ENCODE peak calls at places on chromosomes 16 and 17, in seven cellular contexts. Q, R, N, Y, K, A and D are unnamed samples. For H3K4me1 and H3K36me3, the result is how much of the 10 kb centered on the place peaks cover.

GRCh38 chr17:44875761-44876160 is 23.5 kb downstream of the EFTUD2 start:
- DNase-seq in K (no peak), A (no peak), Y (no peak), Q (no peak), N (no peak), R (no peak), D (no peak)

GRCh38 chr17:8695241-8695640 is 49.4 kb downstream of the CCDC42 start:
- DNase-seq in K (no peak), Y (no peak), A (no peak), N (no peak), Q (no peak), R (no peak), D (no peak)

GRCh38 chr16:19128454-19129210 is 14.9 kb downstream of the ITPRIPL2 start:
- DNase-seq in A (no peak), Q (no peak), K (no peak), R (no peak), N (no peak), Y (no peak), D (no peak)

GRCh38 chr17:7263071-7263800 is 958 bp upstream of the CLDN7 start:
- DNase-seq in K (no peak), R (peak), A (no peak), Q (no peak), Y (no peak), N (no peak), D (peak)

GRCh38 chr17:78623541-78623940 is 46.3 kb upstream of the DNAH17 start:
- DNase-seq in Y (no peak), N (no peak), Q (no peak), K (no peak), R (no peak), A (no peak), D (no peak)

GRCh38 chr16:85365120-85365519 is 248.0 kb upstream of the GSE1 start:
- DNase-seq in Q (no peak), R (no peak), K (no peak), Y (no peak), N (no peak), A (no peak), D (no peak)

GRCh38 chr16:84884311-84885023 is 64.7 kb downstream of the CRISPLD2 start:
- DNase-seq in N (no peak), A (peak), K (peak), Q (no peak), R (no peak), Y (no peak), D (peak)

GRCh38 chr17:56613131-56613530 is 19.6 kb downstream of the NOG start:
- DNase-seq in Q (no peak), N (no peak), Y (no peak), A (no peak), R (no peak), K (no peak), D (no peak)

GRCh38 chr16:48558269-48558915 is 51.6 kb downstream of the N4BP1 start:
- DNase-seq in Q (no peak), A (peak), N (no peak), R (no peak), Y (no peak), K (no peak), D (no peak)

GRCh38 chr17:41177727-41178271 is at the start of gene KRTAP4-2:
- DNase-seq in R (no peak), Q (no peak), A (no peak), N (no peak), Y (no peak), K (no peak), D (no peak)

GRCh38 chr17:81905424-81905875 is 3.4 kb downstream of the NPB start:
- DNase-seq in Y (no peak), N (no peak), K (no peak), R (no peak), Q (no peak), A (no peak), D (no peak)

GRCh38 chr16:5062790-5063765 is 2.7 kb downstream of the C16orf89 start:
- DNase-seq in K (no peak), A (no peak), Y (no peak), R (no peak), N (peak), Q (no peak), D (no peak)

GRCh38 chr17:49365667-49366066 is 3.6 kb upstream of the ZNF652 start:
- DNase-seq in K (no peak), Y (peak), N (peak), R (peak), A (no peak), Q (no peak), D (no peak)

GRCh38 chr16:68400924-68401460 is 47.3 kb downstream of the SMPD3 start:
- DNase-seq in Y (no peak), Q (no peak), K (no peak), A (no peak), R (no peak), N (no peak), D (no peak)

GRCh38 chr16:16992986-16993783 is 477.6 kb downstream of the XYLT1 start:
- DNase-seq in Q (no peak), R (peak), A (no peak), K (no peak), Y (no peak), N (peak), D (no peak)

GRCh38 chr17:9444687-9445086 is 130.9 kb downstream of the STX8 start:
- DNase-seq in Q (no peak), R (no peak), Y (no peak), N (no peak), K (no peak), A (peak), D (no peak)

GRCh38 chr16:58266336-58266735 is 28.5 kb downstream of the PRSS54 start:
- DNase-seq in N (no peak), Y (no peak), R (no peak), A (no peak), K (no peak), Q (no peak), D (no peak)

GRCh38 chr17:17535957-17536356 is 39.8 kb upstream of the RASD1 start:
- DNase-seq in R (no peak), A (no peak), N (no peak), Y (peak), Q (peak), K (no peak), D (peak)

GRCh38 chr16:19114359-19115147 is 789 bp downstream of the ITPRIPL2 start:
- DNase-seq in Y (peak), Q (peak), A (peak), K (peak), R (peak), N (no peak), D (peak)

GRCh38 chr17:80316927-80317705 is 56.5 kb downstream of the RNF213 start:
- DNase-seq in Y (no peak), Q (no peak), K (no peak), R (peak), N (no peak), A (no peak), D (no peak)

GRCh38 chr16:80573700-80574120 is 32.9 kb downstream of the DYNLRB2 start:
- DNase-seq in R (no peak), K (no peak), Q (no peak), A (no peak), Y (no peak), N (no peak), D (no peak)

GRCh38 chr16:21274172-21274726 is 3.8 kb downstream of the CRYM start:
- DNase-seq in Q (no peak), K (no peak), R (no peak), A (no peak), N (no peak), Y (no peak), D (no peak)
- H3K27ac ChIP-seq in Q (no peak), K (no peak), R (no peak), A (no peak), N (no peak), Y (no peak), D (no peak)

GRCh38 chr16:23940111-23940510 is 104.3 kb downstream of the PRKCB start:
- DNase-seq in R (no peak), N (no peak), Q (no peak), K (no peak), Y (no peak), A (no peak), D (no peak)
- H3K4me1 ChIP-seq in R (under half), N (under half), Q (under half), K (under half), Y (under half), A (under half), D (under half)

GRCh38 chr17:4479340-4479981 is 19.2 kb upstream of the SPNS2 start:
- DNase-seq in R (peak), A (no peak), N (no peak), Q (no peak), Y (no peak), K (no peak), D (no peak)

GRCh38 chr17:4480929-4481898 is 17.5 kb upstream of the SPNS2 start:
- DNase-seq in Y (no peak), K (no peak), A (no peak), R (peak), N (peak), Q (no peak), D (no peak)

GRCh38 chr17:4479982-4480751 is 18.5 kb upstream of the SPNS2 start:
- DNase-seq in A (no peak), Y (no peak), R (no peak), Q (no peak), N (no peak), K (no peak), D (no peak)

GRCh38 chr17:4483012-4483840 is 15.5 kb upstream of the SPNS2 start:
- DNase-seq in R (peak), N (no peak), A (no peak), K (no peak), Q (no peak), Y (no peak), D (no peak)

GRCh38 chr17:4482338-4483011 is 16.2 kb upstream of the SPNS2 start:
- DNase-seq in Y (no peak), R (no peak), Q (no peak), A (no peak), N (no peak), K (no peak), D (no peak)
- H3K36me3 ChIP-seq in Y (under half), R (under half), Q (under half), A (under half), N (under half), K (under half), D (under half)

DNA sequence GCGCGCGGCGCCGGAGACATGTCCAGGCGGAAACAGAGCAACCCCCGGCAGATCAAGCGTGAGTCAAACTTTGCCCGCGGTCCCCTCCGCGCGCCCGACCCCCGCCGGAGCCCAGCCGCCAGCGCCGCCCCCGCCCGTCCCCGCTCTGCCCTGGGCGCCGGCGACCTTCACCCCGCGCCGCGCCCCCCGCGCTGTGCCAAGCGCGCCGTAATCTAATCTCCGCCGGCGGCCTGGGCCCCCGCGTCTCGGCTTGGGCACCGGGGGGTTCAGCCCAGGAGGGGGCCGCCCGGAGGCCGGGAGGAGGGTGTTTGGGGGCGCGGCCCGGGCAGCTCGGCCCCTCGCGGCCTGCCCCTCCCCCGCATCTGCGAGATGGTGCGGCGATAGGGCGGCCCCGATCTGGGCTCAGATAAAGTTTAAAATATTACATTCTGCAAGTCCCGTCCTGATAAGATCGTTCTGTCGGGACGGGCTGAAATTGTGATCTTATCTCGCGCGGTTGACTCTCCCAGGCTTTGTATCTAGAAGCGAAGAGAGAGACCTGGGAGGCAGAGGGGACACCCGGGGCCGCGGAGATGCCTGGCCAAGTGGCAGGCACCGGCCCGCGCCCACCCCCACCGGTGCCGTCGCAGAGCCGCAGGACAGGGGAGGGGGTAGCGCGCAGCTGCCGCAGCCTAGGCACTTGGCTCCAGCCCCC is 688 bp downstream of the ZFPM1 start:
- DNase-seq in Y (no peak), A (peak), N (peak), Q (no peak), R (no peak), K (no peak), D (no peak)
- H3K27ac ChIP-seq in Y (no peak), A (no peak), N (peak), Q (no peak), R (peak), K (no peak), D (no peak)

DNA sequence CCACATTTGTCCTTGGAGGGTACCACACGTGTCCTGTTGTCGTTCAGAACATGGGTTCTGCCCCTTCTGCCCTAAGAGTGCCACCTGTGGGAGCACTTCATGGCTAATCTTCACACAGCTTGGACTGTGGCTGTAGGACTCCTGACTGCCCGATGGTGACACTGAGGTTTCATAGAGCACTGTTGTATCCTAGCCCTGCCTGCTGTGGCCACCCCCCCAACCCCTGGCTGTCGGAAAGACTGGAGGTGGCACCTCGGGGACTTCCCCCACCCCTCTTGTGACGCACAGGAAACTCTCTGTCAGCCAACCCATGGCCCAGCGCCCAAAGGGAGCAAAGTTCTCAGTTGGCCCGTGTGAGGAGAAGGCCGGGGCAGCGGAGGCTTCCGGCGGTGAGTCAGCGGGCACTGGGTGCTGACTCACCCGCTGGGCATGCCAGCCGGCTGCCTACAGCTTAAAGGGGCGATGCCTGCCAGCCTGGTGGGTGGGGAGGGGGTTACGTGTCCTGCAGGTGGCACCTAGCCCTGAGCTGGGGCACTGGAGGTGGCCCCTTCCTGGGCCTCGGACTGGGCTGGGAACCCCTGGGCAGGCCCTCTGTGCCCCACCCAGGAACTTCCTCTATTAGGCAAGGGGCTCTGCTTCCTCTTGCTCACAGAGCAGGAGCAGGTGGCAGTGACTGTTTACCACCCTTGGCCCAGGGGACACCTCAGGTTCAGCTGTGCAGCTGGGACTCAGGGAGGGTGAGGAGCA is 3.4 kb downstream of the MAP2K3 start:
- DNase-seq in K (peak), Q (peak), A (peak), N (peak), R (peak), Y (peak), D (peak)
- H3K4me1 ChIP-seq in K (half or more), Q (under half), A (under half), N (under half), R (under half), Y (half or more), D (half or more)

DNA sequence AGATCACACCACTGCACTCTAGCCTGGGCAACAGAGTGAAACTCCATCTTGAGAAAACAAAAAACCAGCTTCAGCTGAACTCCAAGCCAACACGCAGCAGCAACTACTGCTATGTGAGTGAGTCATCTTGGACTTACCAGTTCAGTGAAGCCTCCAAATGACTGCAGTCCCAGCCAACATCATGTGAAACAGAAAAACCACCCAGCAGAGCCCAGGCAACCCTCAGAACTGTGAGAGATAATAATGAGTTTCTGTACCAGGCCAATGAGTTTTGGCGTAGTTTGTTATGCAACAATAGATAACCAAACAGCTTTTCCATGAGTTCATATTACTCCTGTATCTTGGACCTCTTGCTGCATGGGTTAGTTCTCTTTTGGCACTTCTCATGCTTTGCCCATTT is 23.3 kb downstream of the PHF12 start:
- DNase-seq in Y (no peak), K (no peak), Q (no peak), A (no peak), N (no peak), R (no peak), D (no peak)
- H3K36me3 ChIP-seq in Y (under half), K (half or more), Q (under half), A (under half), N (half or more), R (under half), D (under half)

GRCh38 chr17:3744032-3744431 is 20.3 kb downstream of the HASPIN start:
- DNase-seq in Q (no peak), A (no peak), N (no peak), R (no peak), K (no peak), Y (no peak), D (no peak)

GRCh38 chr17:3738562-3739295 is 15.0 kb downstream of the HASPIN start:
- DNase-seq in N (peak), K (no peak), R (peak), Q (no peak), A (no peak), Y (no peak), D (peak)

GRCh38 chr17:3739422-3740124 is 15.9 kb downstream of the HASPIN start:
- DNase-seq in Y (no peak), N (no peak), Q (no peak), A (no peak), R (no peak), K (no peak), D (no peak)

GRCh38 chr17:3735515-3735914 is 11.8 kb downstream of the HASPIN start:
- DNase-seq in A (no peak), K (no peak), Q (no peak), R (no peak), Y (no peak), N (no peak), D (no peak)

DNA sequence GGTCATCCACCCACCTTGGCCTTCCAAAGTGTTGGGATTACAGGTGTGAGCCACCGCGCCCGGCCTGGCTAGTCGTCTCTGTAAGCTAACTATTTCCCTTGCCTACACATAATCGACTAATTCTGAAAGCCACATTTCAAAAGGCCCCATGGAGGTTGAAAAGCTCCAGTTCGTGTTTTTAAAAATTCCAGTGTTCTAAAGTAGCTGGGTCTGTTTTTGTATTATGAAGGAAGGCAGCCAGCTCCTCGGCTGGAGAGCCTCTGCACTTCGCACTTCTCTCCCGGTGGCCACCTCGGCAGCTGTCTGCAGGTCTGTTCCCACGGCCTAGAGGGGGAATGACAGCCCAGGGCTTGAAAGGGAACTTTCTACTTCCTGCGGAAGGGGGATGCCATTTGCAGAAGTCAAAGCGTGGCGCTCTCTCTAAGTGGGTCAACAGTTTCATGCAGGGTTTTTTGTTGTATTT is 16.9 kb downstream of the HASPIN start:
- DNase-seq in A (no peak), Q (no peak), K (no peak), R (peak), Y (no peak), N (no peak), D (no peak)
- H3K27ac ChIP-seq in A (no peak), Q (no peak), K (no peak), R (peak), Y (no peak), N (no peak), D (no peak)

GRCh38 chr16:81817296-81817695 is 38.2 kb downstream of the PLCG2 start:
- DNase-seq in N (no peak), K (no peak), Q (no peak), R (peak), A (no peak), Y (no peak), D (no peak)
- H3K4me1 ChIP-seq in N (half or more), K (under half), Q (under half), R (under half), A (under half), Y (under half), D (under half)

DNA sequence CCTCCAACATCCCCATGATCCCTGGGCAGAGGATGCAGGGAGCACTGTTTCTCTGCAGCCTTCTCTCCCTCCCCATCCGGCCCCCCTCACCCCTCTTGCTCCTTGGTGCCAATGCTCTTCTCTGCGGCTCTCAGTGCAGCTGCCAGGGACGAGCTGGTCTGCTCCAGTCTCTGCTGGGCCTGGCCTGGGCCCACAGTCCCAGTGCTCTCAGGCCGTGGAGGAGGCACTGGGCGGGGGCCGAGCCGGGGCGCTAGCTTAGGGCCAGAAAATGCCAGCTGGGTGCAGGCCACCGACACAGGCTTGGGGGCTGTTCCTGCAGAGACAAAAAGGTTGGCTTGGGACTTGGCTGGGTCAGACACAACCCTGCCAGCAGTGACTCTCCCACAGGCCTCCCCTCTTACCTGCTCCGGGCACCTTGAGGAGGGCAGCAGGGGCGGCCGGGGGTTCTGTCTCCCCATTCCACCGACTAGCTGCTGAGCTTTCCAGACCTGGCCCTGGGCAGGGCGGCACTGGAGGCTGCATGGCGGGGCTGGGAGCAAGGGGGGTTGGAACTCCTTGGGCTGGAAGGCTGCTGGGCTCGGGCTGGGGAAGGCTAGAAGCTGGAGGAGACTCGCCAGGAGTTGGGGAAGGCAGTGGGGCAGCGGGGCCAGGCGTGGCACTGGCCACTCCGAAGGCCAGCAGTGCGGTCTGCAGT is 13.8 kb downstream of the CASKIN2 start:
- DNase-seq in R (no peak), Y (no peak), A (no peak), K (no peak), N (no peak), Q (no peak), D (no peak)
- H3K36me3 ChIP-seq in R (under half), Y (under half), A (under half), K (half or more), N (under half), Q (under half), D (under half)